ENCODE peak calls at places on chromosomes 2 and 18, in ten cellular contexts. C is HFFc6; W is COR-L47; X is NCI-H1694; O is neural crest cell; K is SK-N-DZ; R is NCI-H2081; I is stimulated activated CD4-positive, alpha-beta T cell treated with anti-CD3 and anti-CD28 coated beads, Interleukin-4, amount 100 ng/mL, for 1 hour; F is H7; Z is GM20000. V is an unnamed sample.
A peak's percentile ranks its signal among the peaks of the same experiment; 100 is the strongest.

GRCh38 chr18:28158083-28158581 is 18.8 kb downstream of the CDH2 start:
- DNase-seq in K (peak; percentile 55), I (no peak), R (no peak), O (no peak), C (no peak), F (no peak), W (peak; percentile 14), Z (no peak), X (no peak), V (no peak)

GRCh38 chr2:204571911-204572310 is 26.6 kb downstream of the PARD3B start:
- DNase-seq in C (no peak), O (no peak), W (no peak), R (no peak), K (no peak), X (no peak), F (no peak), Z (no peak), I (no peak), V (no peak)

GRCh38 chr2:218382785-218383184 is 712 bp downstream of the SLC11A1 start:
- DNase-seq in R (no peak), Z (no peak), I (no peak), K (no peak), C (no peak), O (no peak), W (no peak), X (no peak), F (no peak), V (no peak)

GRCh38 chr18:23502516-23503037 is 734 bp upstream of the RMC1 start:
- DNase-seq in Z (no peak), K (no peak), X (no peak), F (no peak), R (no peak), W (no peak), C (no peak), I (no peak), O (no peak), V (no peak)

GRCh38 chr2:33241581-33241980 is 234.9 kb upstream of the RASGRP3 start:
- DNase-seq in C (no peak), O (no peak), R (no peak), I (no peak), Z (no peak), K (no peak), X (no peak), W (no peak), F (no peak), V (no peak)

GRCh38 chr2:212032032-212032431 is 506.6 kb downstream of the ERBB4 start:
- DNase-seq in Z (no peak), W (no peak), F (no peak), K (no peak), O (no peak), C (peak; percentile 69), R (no peak), X (no peak), I (no peak), V (no peak)

GRCh38 chr2:30226144-30227032 is 4.9 kb upstream of the LBH start:
- DNase-seq in O (no peak), R (no peak), Z (peak; percentile 58), I (no peak), K (no peak), C (no peak), F (no peak), W (no peak), X (no peak), V (no peak)

GRCh38 chr2:31286961-31287550 is 53.1 kb downstream of the EHD3 start:
- DNase-seq in I (no peak), F (no peak), C (peak; percentile 42), Z (no peak), K (no peak), R (no peak), X (no peak), O (no peak), W (no peak), V (no peak)

GRCh38 chr2:181552808-181553207 is 95.6 kb downstream of the ITGA4 start:
- DNase-seq in Z (no peak), R (no peak), K (no peak), X (no peak), O (no peak), I (no peak), W (no peak), F (no peak), C (no peak), V (no peak)

GRCh38 chr2:239694487-239694886 is 293.7 kb upstream of the HDAC4 start:
- DNase-seq in K (no peak), Z (no peak), C (no peak), R (no peak), I (no peak), W (no peak), O (no peak), X (no peak), F (no peak), V (no peak)

GRCh38 chr18:79380816-79381806 is 14.6 kb upstream of the NFATC1 start:
- DNase-seq in Z (peak; percentile 89), W (peak; percentile 44), I (peak; percentile 77), F (peak; percentile 97), X (peak; percentile 12), C (peak; percentile 20), O (peak; percentile 86), K (peak; percentile 61), R (peak; percentile 20), V (no peak)

GRCh38 chr2:101435011-101435862 is 39.7 kb downstream of the RFX8 start:
- DNase-seq in O (peak; percentile 45), K (no peak), X (no peak), C (peak; percentile 34), Z (no peak), W (no peak), I (no peak), F (peak; percentile 88), R (no peak), V (no peak)

GRCh38 chr2:118530976-118531375 is 316.5 kb downstream of the EN1 start:
- DNase-seq in I (no peak), R (no peak), O (no peak), X (no peak), C (peak; percentile 3), W (no peak), F (no peak), K (no peak), Z (no peak), V (no peak)

GRCh38 chr2:158179660-158180059 is 78.0 kb downstream of the UPP2 start:
- DNase-seq in O (no peak), X (peak; percentile 46), I (no peak), K (no peak), R (no peak), F (no peak), C (no peak), Z (no peak), W (peak; percentile 18), V (no peak)

GRCh38 chr18:76376668-76377358 is 118.2 kb downstream of the ZNF516 start:
- DNase-seq in C (no peak), F (no peak), Z (no peak), X (no peak), K (no peak), R (peak; percentile 30), O (no peak), W (no peak), I (peak; percentile 18), V (no peak)

GRCh38 chr2:6771539-6772365 is 94.0 kb downstream of the CMPK2 start:
- DNase-seq in K (peak; percentile 92), O (peak; percentile 6), R (no peak), F (peak; percentile 63), X (no peak), Z (no peak), C (no peak), W (no peak), I (no peak), V (no peak)

GRCh38 chr18:10078053-10078452 is 164.2 kb downstream of the VAPA start:
- DNase-seq in K (no peak), C (no peak), O (no peak), F (no peak), R (no peak), X (no peak), Z (no peak), W (no peak), I (no peak), V (no peak)

GRCh38 chr2:19235308-19235707 is 123.1 kb downstream of the OSR1 start:
- DNase-seq in W (no peak), X (no peak), Z (no peak), R (no peak), F (no peak), O (no peak), I (no peak), K (no peak), C (peak; percentile 70), V (no peak)

GRCh38 chr2:207928079-207928478 is 97.2 kb downstream of the PLEKHM3 start:
- DNase-seq in Z (no peak), F (no peak), X (no peak), I (no peak), W (no peak), O (no peak), K (no peak), R (no peak), C (no peak), V (no peak)

GRCh38 chr2:70504750-70505149 is 48.9 kb downstream of the TGFA start:
- DNase-seq in Z (no peak), W (no peak), O (no peak), F (no peak), I (no peak), C (no peak), X (no peak), R (no peak), K (no peak), V (no peak)

V was measured in NCI-H1417 treated with DMSO at 0.1 percent for 48 hours.